ENCODE peak calls at places on chromosome 17, in ten cellular contexts. F is left kidney; K is EL; E is AG04449; J is left cardiac atrium; R is A172; Y is hypothalamus; B is stimulated activated CD4-positive, alpha-beta T cell treated with anti-CD3 and anti-CD28 coated beads, Interleukin-1b, Interleukin-23, amount 100 ng/mL, for 1 hour; T is ovary; I is NCI-H82. A is an unnamed sample.

GRCh38 chr17:40854175-40854814 is 12.7 kb downstream of the KRT12 start:
- DNase-seq in J (no peak), B (no peak), K (peak), I (no peak), R (peak), E (peak), T (no peak), F (no peak), Y (no peak), A (peak)

GRCh38 chr17:59141860-59142259 is 13.1 kb downstream of the SKA2 start:
- DNase-seq in K (no peak), J (no peak), F (no peak), I (no peak), R (no peak), B (no peak), E (no peak), T (no peak), Y (no peak), A (no peak)

GRCh38 chr17:66073384-66073783 is 118.5 kb downstream of the CEP112 start:
- DNase-seq in T (no peak), E (no peak), F (no peak), B (no peak), I (no peak), J (no peak), K (no peak), R (no peak), Y (no peak), A (no peak)

GRCh38 chr17:67467500-67468481 is 90.7 kb downstream of the PITPNC1 start:
- DNase-seq in T (no peak), R (no peak), E (no peak), F (peak), J (no peak), K (no peak), I (peak), Y (no peak), B (no peak), A (no peak)

GRCh38 chr17:63774982-63775290 is 966 bp downstream of the DDX42 start:
- DNase-seq in I (peak), R (no peak), K (peak), B (no peak), F (peak), E (no peak), Y (no peak), T (no peak), J (no peak), A (no peak)

GRCh38 chr17:63246344-63246743 is 199.8 kb downstream of the CYB561 start:
- DNase-seq in Y (no peak), F (no peak), R (no peak), B (no peak), T (no peak), J (no peak), K (no peak), I (no peak), E (peak), A (no peak)

GRCh38 chr17:39357978-39358377 is 43.4 kb downstream of the FBXL20 start:
- DNase-seq in J (no peak), R (no peak), I (no peak), Y (no peak), T (no peak), F (no peak), K (no peak), E (no peak), B (no peak), A (no peak)

GRCh38 chr17:76137351-76138233 is 3.5 kb downstream of the FOXJ1 start:
- DNase-seq in F (peak), R (no peak), I (no peak), J (no peak), T (no peak), Y (no peak), E (no peak), K (no peak), B (no peak), A (no peak)

GRCh38 chr17:48064638-48065037 is 16.5 kb downstream of the NFE2L1 start:
- DNase-seq in B (no peak), Y (no peak), R (no peak), F (no peak), T (no peak), I (no peak), J (no peak), E (no peak), K (no peak), A (no peak)

GRCh38 chr17:50028207-50029120 is 27.4 kb upstream of the ITGA3 start:
- DNase-seq in I (no peak), B (no peak), Y (no peak), T (no peak), K (peak), J (no peak), R (peak), F (peak), E (no peak), A (peak)

GRCh38 chr17:77840576-77841160 is 117.8 kb upstream of the TNRC6C start:
- DNase-seq in Y (no peak), F (no peak), B (no peak), E (no peak), T (no peak), J (peak), K (no peak), R (no peak), I (no peak), A (no peak)

GRCh38 chr17:39872700-39873099 is 4.7 kb downstream of the ZPBP2 start:
- DNase-seq in B (no peak), J (no peak), Y (no peak), I (peak), R (peak), E (peak), K (peak), F (peak), T (no peak), A (no peak)

GRCh38 chr17:26765860-26766709 is 527.8 kb upstream of the WSB1 start:
- DNase-seq in T (no peak), R (no peak), I (no peak), J (no peak), K (no peak), F (no peak), E (no peak), Y (no peak), B (no peak), A (no peak)

GRCh38 chr17:81090361-81091133 is 55.6 kb downstream of the BAIAP2 start:
- DNase-seq in Y (no peak), J (peak), B (peak), F (no peak), R (peak), K (peak), T (no peak), E (no peak), I (peak), A (no peak)

GRCh38 chr17:28748852-28749515 is 5.2 kb downstream of the TRAF4 start:
- DNase-seq in J (no peak), R (no peak), T (no peak), Y (no peak), B (no peak), F (no peak), K (no peak), E (no peak), I (no peak), A (no peak)

GRCh38 chr17:59267776-59268175 is 47.5 kb downstream of the GDPD1 start:
- DNase-seq in B (no peak), J (no peak), T (no peak), K (no peak), F (no peak), R (no peak), Y (no peak), I (no peak), E (no peak), A (no peak)

GRCh38 chr17:45743626-45744326 is 40.3 kb upstream of the CRHR1 start:
- DNase-seq in F (no peak), K (no peak), R (no peak), Y (no peak), T (no peak), J (no peak), E (no peak), B (no peak), I (no peak), A (no peak)

GRCh38 chr17:6761817-6762216 is 6.0 kb downstream of the XAF1 start:
- DNase-seq in Y (no peak), T (no peak), I (no peak), F (no peak), J (no peak), B (no peak), E (no peak), K (no peak), R (no peak), A (no peak)

GRCh38 chr17:66950886-66951604 is 13.5 kb upstream of the CACNG4 start:
- DNase-seq in I (no peak), J (no peak), T (no peak), F (no peak), Y (no peak), E (no peak), B (no peak), K (no peak), R (peak), A (no peak)

GRCh38 chr17:28117304-28117703 is 74.8 kb downstream of the NLK start:
- DNase-seq in B (no peak), F (no peak), I (no peak), R (no peak), J (no peak), K (no peak), T (no peak), E (no peak), Y (no peak), A (no peak)

GRCh38 chr17:40931311-40931710 is 6.1 kb downstream of the KRT23 start:
- DNase-seq in E (no peak), F (no peak), R (no peak), I (no peak), T (no peak), J (no peak), K (no peak), Y (no peak), B (no peak), A (no peak)

GRCh38 chr17:30950669-30951399 is 20.0 kb upstream of the RNF135 start:
- DNase-seq in Y (no peak), T (no peak), I (peak), J (peak), F (peak), R (peak), B (no peak), K (peak), E (no peak), A (no peak)

GRCh38 chr17:48542114-48542955 is 2.6 kb downstream of the HOXB2 start:
- DNase-seq in I (no peak), F (peak), E (no peak), K (no peak), Y (no peak), B (no peak), R (no peak), J (no peak), T (no peak), A (no peak)

GRCh38 chr17:50440172-50440837 is 14.3 kb downstream of the ACSF2 start:
- DNase-seq in E (no peak), I (no peak), J (no peak), K (no peak), Y (no peak), F (peak), T (no peak), B (no peak), R (no peak), A (no peak)

GRCh38 chr17:1783834-1784611 is 22.2 kb downstream of the SERPINF1 start:
- DNase-seq in J (peak), I (peak), F (peak), R (peak), T (peak), E (no peak), B (no peak), Y (no peak), K (peak), A (peak)

GRCh38 chr17:5591966-5592365 is 7.7 kb upstream of the NLRP1 start:
- DNase-seq in K (no peak), F (no peak), J (no peak), I (no peak), Y (no peak), E (no peak), T (no peak), B (no peak), R (no peak), A (no peak)

GRCh38 chr17:41185001-41185400 is 290 bp upstream of the KRTAP4-1 start:
- DNase-seq in K (no peak), J (no peak), Y (no peak), R (no peak), F (no peak), I (no peak), T (no peak), B (no peak), E (no peak), A (no peak)

GRCh38 chr17:6503641-6504195 is 52.6 kb downstream of the PITPNM3 start:
- DNase-seq in T (no peak), K (no peak), F (no peak), E (no peak), Y (no peak), I (no peak), R (no peak), B (no peak), J (no peak), A (no peak)

GRCh38 chr17:43366809-43367587 is 31.8 kb upstream of the ARL4D start:
- DNase-seq in K (no peak), Y (no peak), F (peak), R (no peak), T (peak), E (no peak), J (no peak), I (peak), B (no peak), A (no peak)

GRCh38 chr17:47192549-47192948 is 3.5 kb upstream of the CDC27 start:
- DNase-seq in J (no peak), F (no peak), T (no peak), B (no peak), I (no peak), E (no peak), R (peak), K (no peak), Y (no peak), A (no peak)

GRCh38 chr17:62165378-62165722 is 100.3 kb upstream of the MED13 start:
- DNase-seq in J (no peak), I (no peak), R (no peak), K (no peak), T (no peak), F (no peak), B (no peak), E (no peak), Y (no peak), A (no peak)

GRCh38 chr17:77400445-77400870 is 259.7 kb downstream of the SEC14L1 start:
- DNase-seq in J (no peak), T (no peak), R (no peak), B (peak), Y (no peak), E (no peak), K (peak), F (peak), I (peak), A (no peak)

GRCh38 chr17:34598161-34598776 is 18.9 kb downstream of the TMEM132E start:
- DNase-seq in E (no peak), F (peak), T (no peak), Y (no peak), R (no peak), J (no peak), I (peak), B (no peak), K (no peak), A (no peak)

GRCh38 chr17:50348522-50349240 is 2.8 kb downstream of the XYLT2 start:
- DNase-seq in F (no peak), R (peak), J (peak), E (no peak), T (no peak), I (no peak), Y (no peak), B (no peak), K (peak), A (peak)

GRCh38 chr17:39212200-39212810 is 12.2 kb downstream of the RPL19 start:
- DNase-seq in T (no peak), J (peak), R (no peak), B (no peak), F (no peak), Y (no peak), K (no peak), I (no peak), E (no peak), A (no peak)

GRCh38 chr17:296906-297690 is 55.5 kb downstream of the RPH3AL start:
- DNase-seq in R (no peak), Y (no peak), T (peak), J (no peak), B (no peak), K (no peak), I (no peak), E (no peak), F (no peak), A (no peak)

GRCh38 chr17:6509295-6509771 is 47.0 kb downstream of the PITPNM3 start:
- DNase-seq in E (no peak), J (no peak), I (no peak), T (no peak), B (no peak), K (no peak), R (no peak), F (peak), Y (no peak), A (no peak)